ENCODE peak calls at places on chromosome 1, in six cellular contexts. A is ascending aorta; G is astrocyte of the hippocampus; N is central memory CD4-positive, alpha-beta T cell; U is ecto neural progenitor cell; Q is activated CD4-positive, alpha-beta T cell treated with anti-CD3 and anti-CD28 coated beads, Interleukin-2, amount 10 ng/mL, durations not matched to agents 7 days and 5 days. Y is an unnamed sample.

GRCh38 chr1:215589650-215590049 is 22.5 kb downstream of the KCTD3 start:
- DNase-seq in U (no peak), N (no peak), Q (no peak), A (no peak), G (no peak), Y (no peak)

GRCh38 chr1:228865613-228866320 is 130.5 kb downstream of the RHOU start:
- DNase-seq in A (no peak), G (no peak), U (no peak), N (no peak), Q (no peak), Y (peak)

GRCh38 chr1:84973493-84974334 is 23.2 kb downstream of the MCOLN2 start:
- DNase-seq in Q (no peak), G (no peak), U (no peak), A (no peak), N (no peak), Y (no peak)

GRCh38 chr1:2358072-2358471 is 33.3 kb downstream of the MORN1 start:
- DNase-seq in U (no peak), N (no peak), G (no peak), A (no peak), Q (no peak), Y (no peak)

GRCh38 chr1:55310517-55310927 is 95.4 kb upstream of the USP24 start:
- DNase-seq in N (no peak), U (no peak), G (peak), A (no peak), Q (no peak), Y (no peak)

GRCh38 chr1:89873250-89873649 is 52.4 kb downstream of the LRRC8D start:
- DNase-seq in N (no peak), Q (no peak), A (no peak), G (no peak), U (no peak), Y (no peak)

GRCh38 chr1:106344494-106344893 is 712.0 kb upstream of the PRMT6 start:
- DNase-seq in Q (no peak), A (no peak), N (no peak), U (no peak), G (no peak), Y (no peak)

GRCh38 chr1:30735124-30735523 is 11.7 kb upstream of the MATN1 start:
- DNase-seq in A (no peak), N (no peak), G (no peak), U (no peak), Q (no peak), Y (no peak)

GRCh38 chr1:119081267-119081666 is 59.2 kb downstream of the WARS2 start:
- DNase-seq in Q (no peak), N (no peak), G (peak), U (no peak), A (no peak), Y (no peak)

Y was measured in osteocyte.